ENCODE peak calls at places on chromosomes 4 and X, in five cellular contexts. A is fibroblast of the aortic adventitia, L is fibroblast of pulmonary artery, K is suprapubic skin, Y is foreskin keratinocyte. G is an unnamed sample.

GRCh38 chr4:150131581-150132228 is 53.5 kb downstream of the DCLK2 start:
- DNase-seq in L (no peak), K (no peak), Y (no peak), A (no peak), G (no peak)

GRCh38 chr4:53919605-53920004 is 144.8 kb downstream of the CHIC2 start:
- DNase-seq in A (peak; percentile 38), K (no peak), Y (no peak), L (no peak), G (no peak)

GRCh38 chr4:15001248-15001824 is 945 bp upstream of the CPEB2 start:
- DNase-seq in L (peak; percentile 92), K (peak; percentile 93), Y (peak; percentile 90), A (peak; percentile 96), G (peak; percentile 93)

GRCh38 chr4:24979554-24979953 is 51.2 kb downstream of the LGI2 start:
- DNase-seq in L (peak; percentile 87), A (peak; percentile 38), Y (no peak), K (no peak), G (peak; percentile 47)

GRCh38 chr4:51942108-51942832 is 77.9 kb downstream of the LRRC66 start:
- DNase-seq in L (no peak), A (peak; percentile 12), Y (no peak), K (no peak), G (peak; percentile 43)

GRCh38 chr4:2138846-2139500 is 79.8 kb downstream of the NAT8L start:
- DNase-seq in L (no peak), A (no peak), Y (no peak), K (no peak), G (no peak)

GRCh38 chr4:33649015-33649414 is 2595.3 kb downstream of the ARAP2 start:
- DNase-seq in A (peak; percentile 57), Y (peak; percentile 6), K (no peak), L (peak; percentile 73), G (peak; percentile 42)

GRCh38 chr4:22500128-22500611 is 15.7 kb downstream of the ADGRA3 start:
- DNase-seq in K (no peak), L (no peak), Y (no peak), A (no peak), G (peak; percentile 82)

GRCh38 chr4:102439835-102440234 is 61.3 kb upstream of the NFKB1 start:
- DNase-seq in K (no peak), A (peak; percentile 86), L (peak; percentile 92), Y (no peak), G (peak; percentile 34)

GRCh38 chrX:38870386-38870895 is 69.2 kb downstream of the MID1IP1 start:
- DNase-seq in A (no peak), K (no peak), Y (no peak), L (no peak), G (no peak)

GRCh38 chr4:60173718-60174117 is 1026.4 kb upstream of the ADGRL3 start:
- DNase-seq in L (no peak), K (no peak), Y (no peak), A (no peak), G (no peak)

GRCh38 chr4:47469951-47470350 is 6.4 kb upstream of the COMMD8 start:
- DNase-seq in L (peak; percentile 36), K (no peak), A (peak; percentile 48), Y (no peak), G (no peak)

GRCh38 chrX:46601283-46601682 is 27.7 kb downstream of the CHST7 start:
- DNase-seq in Y (no peak), L (peak; percentile 87), A (peak; percentile 45), K (no peak), G (no peak)

GRCh38 chr4:93217423-93217822 is 611.1 kb upstream of the ATOH1 start:
- DNase-seq in Y (no peak), L (no peak), K (no peak), A (no peak), G (no peak)

GRCh38 chrX:15816886-15817285 is 26.6 kb downstream of the ZRSR2 start:
- DNase-seq in L (peak; percentile 3), A (no peak), K (no peak), Y (no peak), G (no peak)

GRCh38 chrX:99719140-99719539 is 690.9 kb downstream of the PCDH19 start:
- DNase-seq in L (no peak), Y (no peak), A (no peak), K (no peak), G (no peak)

DNA sequence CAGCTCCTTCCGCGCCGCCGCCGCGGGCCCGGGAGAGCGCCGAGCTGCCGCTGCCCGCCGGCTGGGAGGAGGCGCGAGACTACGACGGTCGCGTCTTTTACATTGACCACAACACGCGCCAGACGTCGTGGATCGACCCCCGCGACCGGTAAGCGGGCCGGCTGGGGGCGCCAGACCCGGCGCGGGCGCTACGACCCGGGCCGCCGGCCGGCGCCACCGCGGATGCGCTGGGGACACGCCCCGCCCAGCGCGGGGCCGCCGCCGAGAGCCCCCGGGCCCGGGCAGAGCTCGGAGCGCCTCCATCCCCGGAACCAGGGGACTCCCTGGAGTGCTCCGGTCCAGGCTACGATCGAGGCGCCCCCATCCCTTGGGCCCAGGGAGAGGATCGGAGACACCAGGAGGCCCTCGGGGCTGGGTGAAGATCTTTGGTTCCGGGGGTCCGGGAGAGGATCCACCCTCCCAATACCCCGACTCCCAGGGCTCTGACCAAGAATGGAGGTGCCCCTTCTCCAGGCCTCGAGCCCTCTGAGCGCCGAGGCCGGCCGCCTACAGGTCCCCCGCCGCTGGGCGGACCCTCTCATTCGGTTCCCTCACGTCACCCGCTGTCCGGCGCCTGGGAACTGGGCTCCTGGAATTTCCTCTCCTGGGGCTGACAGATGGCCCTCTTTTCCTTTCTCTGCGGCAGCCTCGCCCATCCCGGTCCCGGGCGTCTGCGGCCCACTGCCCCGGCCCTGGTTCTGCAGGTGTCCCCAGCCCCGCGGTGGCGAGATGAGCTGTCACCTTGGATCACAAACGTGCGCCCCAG is 48.8 kb downstream of the CLDN34 start:
- DNase-seq in A (no peak), K (peak; percentile 77), L (peak; percentile 57), Y (no peak), G (no peak)
- TF ChIP-seq CTCF in A (no peak), K (no peak), L (no peak), Y (peak; percentile 8), G (no peak)

DNA sequence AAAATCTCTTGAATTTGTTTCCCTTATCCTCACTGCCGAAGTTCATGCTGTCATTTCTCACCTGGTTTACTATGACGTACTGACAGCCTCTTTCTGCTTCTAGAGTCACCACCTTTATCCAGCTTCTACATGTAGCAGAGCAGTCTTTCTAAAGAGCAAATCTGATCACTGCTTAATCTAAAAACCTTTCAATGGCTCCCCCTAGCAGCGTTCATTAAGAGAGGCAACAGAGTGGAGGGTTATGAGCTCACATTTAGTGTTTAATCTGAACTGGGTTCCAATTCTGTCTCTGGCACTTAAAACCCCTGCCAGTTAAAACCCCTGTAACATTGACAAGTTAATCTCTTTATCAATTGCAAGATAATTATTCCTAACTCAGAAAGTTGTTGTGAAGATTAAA is 4.4 kb downstream of the RBPJ start:
- DNase-seq in L (peak; percentile 60), A (peak; percentile 67), Y (no peak), K (no peak), G (peak; percentile 64)
- TF ChIP-seq CTCF in L (peak; percentile 63), A (peak; percentile 60), Y (peak; percentile 79), K (peak; percentile 9), G (peak; percentile 31)

GRCh38 chr4:36722986-36723385 is 441.6 kb downstream of the DTHD1 start:
- DNase-seq in K (no peak), Y (no peak), A (no peak), L (no peak), G (no peak)
- TF ChIP-seq CTCF in K (no peak), Y (no peak), A (no peak), L (no peak), G (peak; percentile 30)

GRCh38 chrX:150587585-150588503 is 19.4 kb downstream of the MTM1 start:
- DNase-seq in L (peak; percentile 47), K (no peak), Y (no peak), A (peak; percentile 46), G (peak; percentile 61)
- TF ChIP-seq CTCF in L (peak; percentile 63), K (peak; percentile 11), Y (peak; percentile 66), A (peak; percentile 73), G (peak; percentile 44)

DNA sequence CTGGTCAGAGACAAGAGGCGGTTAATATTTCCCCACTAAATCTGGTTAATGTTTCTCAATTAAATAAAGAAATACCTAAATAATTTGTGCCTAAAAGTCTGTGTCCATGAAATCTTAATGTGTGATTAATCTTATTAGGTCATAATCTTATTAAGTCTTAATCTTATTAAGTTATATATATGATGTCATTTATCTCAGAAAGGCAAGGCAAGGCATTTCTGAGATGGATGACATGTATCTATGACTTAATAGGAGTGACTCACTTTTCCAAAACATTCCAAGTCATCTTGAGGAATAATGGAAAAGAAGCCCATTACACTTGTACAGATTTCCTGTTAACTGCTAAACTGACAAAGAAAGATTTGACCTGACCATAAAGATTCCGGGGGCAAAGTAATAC is 74.7 kb downstream of the TRAM1L1 start:
- DNase-seq in K (no peak), Y (no peak), A (no peak), L (no peak), G (no peak)
- TF ChIP-seq CTCF in K (no peak), Y (no peak), A (no peak), L (no peak), G (no peak)

DNA sequence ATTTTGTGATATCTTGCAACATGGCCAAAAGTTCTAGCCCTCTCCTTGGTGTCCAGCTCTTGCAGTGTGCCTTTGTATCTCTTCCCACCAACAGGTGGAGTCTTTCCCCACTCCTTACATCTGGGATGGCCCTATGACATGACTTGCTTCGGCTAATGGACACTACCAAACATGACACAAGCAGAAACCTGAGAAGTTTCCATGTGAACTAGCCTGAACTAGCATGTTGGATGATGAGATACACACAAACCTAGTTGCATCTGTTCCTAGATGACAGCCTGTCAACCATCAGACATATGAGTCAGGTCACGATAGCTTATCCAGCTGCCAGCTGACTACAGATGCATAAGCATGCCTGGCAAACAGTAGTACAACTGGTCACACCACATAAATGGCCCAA is 207.5 kb upstream of the FTHL17 start:
- DNase-seq in A (peak; percentile 3), Y (peak; percentile 72), K (no peak), L (peak; percentile 45), G (peak; percentile 55)
- TF ChIP-seq CTCF in A (peak; percentile 24), Y (peak; percentile 66), K (no peak), L (peak; percentile 44), G (peak; percentile 34)

GRCh38 chr4:70183940-70184246 is 11.6 kb upstream of the ODAM start:
- DNase-seq in L (no peak), K (no peak), A (no peak), Y (no peak), G (no peak)
- TF ChIP-seq CTCF in L (no peak), K (no peak), A (no peak), Y (no peak), G (peak; percentile 22)